ENCODE peak calls at places on chromosomes 11 and 22, in seven cellular contexts. K is IMR-90, H is choroid plexus epithelial cell, J is A549, A is OCI-LY7, Z is endothelial cell, Y is body of pancreas. D is an unnamed sample.

GRCh38 chr11:3109921-3110706 is 52.9 kb upstream of the CARS1 start:
- DNase-seq in K (no peak), J (peak), Y (peak), H (peak), Z (peak), A (peak), D (no peak)

GRCh38 chr22:27382947-27383346 is 418.6 kb downstream of the MN1 start:
- DNase-seq in K (no peak), A (no peak), Y (no peak), H (no peak), J (no peak), Z (no peak), D (no peak)

GRCh38 chr11:64759722-64760719 is at the start of gene PYGM:
- DNase-seq in J (no peak), Y (peak), Z (no peak), A (no peak), H (peak), K (no peak), D (no peak)

GRCh38 chr22:47304191-47304831 is 541.9 kb downstream of the TBC1D22A start:
- DNase-seq in H (no peak), Z (no peak), Y (no peak), A (no peak), K (no peak), J (no peak), D (no peak)

GRCh38 chr11:2194877-2195755 is 23.5 kb upstream of the TH start:
- DNase-seq in J (peak), A (peak), Z (peak), Y (peak), K (peak), H (peak), D (peak)

GRCh38 chr22:23509571-23510302 is 70.4 kb downstream of the IGLL1 start:
- DNase-seq in Y (no peak), Z (no peak), H (peak), A (no peak), J (no peak), K (peak), D (peak)

GRCh38 chr22:47322854-47323253 is 560.4 kb downstream of the TBC1D22A start:
- DNase-seq in J (no peak), K (no peak), H (no peak), Y (no peak), Z (no peak), A (no peak), D (no peak)

GRCh38 chr22:46974631-46975585 is 212.5 kb downstream of the TBC1D22A start:
- DNase-seq in K (no peak), J (no peak), Z (no peak), H (no peak), Y (no peak), A (no peak), D (no peak)

GRCh38 chr11:34313099-34313517 is 44.7 kb downstream of the ABTB2 start:
- DNase-seq in J (no peak), K (no peak), Z (no peak), Y (no peak), A (peak), H (no peak), D (no peak)

GRCh38 chr11:30653606-30654005 is 67.5 kb upstream of the MPPED2 start:
- DNase-seq in K (no peak), J (no peak), H (peak), Y (no peak), A (no peak), Z (no peak), D (no peak)

GRCh38 chr11:2518112-2518982 is 73.5 kb downstream of the KCNQ1 start:
- DNase-seq in H (no peak), J (no peak), Y (peak), K (no peak), A (no peak), Z (peak), D (no peak)

GRCh38 chr22:43385770-43386641 is 25.8 kb upstream of the MPPED1 start:
- DNase-seq in Y (peak), K (peak), A (peak), J (peak), H (peak), Z (peak), D (peak)

GRCh38 chr11:11149671-11150459 is 203.2 kb downstream of the CSNK2A3 start:
- DNase-seq in K (no peak), J (no peak), Y (no peak), Z (no peak), H (no peak), A (peak), D (no peak)

GRCh38 chr11:10603721-10604297 is 35.3 kb upstream of the LYVE1 start:
- DNase-seq in H (no peak), J (no peak), K (no peak), A (no peak), Z (no peak), Y (no peak), D (no peak)

GRCh38 chr11:122040476-122040875 is 75.5 kb downstream of the BLID start:
- DNase-seq in Z (no peak), J (no peak), A (no peak), K (no peak), Y (no peak), H (peak), D (peak)

GRCh38 chr11:41789376-41789775 is 329.9 kb upstream of the LRRC4C start:
- DNase-seq in J (no peak), Y (no peak), H (no peak), A (no peak), K (no peak), Z (no peak), D (no peak)

GRCh38 chr11:44622190-44622650 is 56.8 kb downstream of the CD82 start:
- DNase-seq in Y (peak), J (no peak), H (no peak), K (no peak), Z (no peak), A (no peak), D (no peak)

GRCh38 chr22:20241579-20242392 is 26.3 kb downstream of the RTN4R start:
- DNase-seq in J (no peak), Y (no peak), A (no peak), H (no peak), Z (no peak), K (no peak), D (no peak)

GRCh38 chr22:46290121-46290842 is 6.4 kb upstream of the GTSE1 start:
- DNase-seq in J (no peak), A (no peak), Z (no peak), K (no peak), H (no peak), Y (no peak), D (no peak)

GRCh38 chr22:17138451-17139042 is 17.4 kb upstream of the TMEM121B start:
- DNase-seq in J (no peak), Y (no peak), Z (no peak), K (no peak), A (no peak), H (no peak), D (no peak)

GRCh38 chr11:13303668-13304649 is 26.4 kb downstream of the BMAL1 start:
- DNase-seq in A (peak), J (no peak), Y (no peak), H (no peak), K (no peak), Z (no peak), D (no peak)

GRCh38 chr11:117430293-117430955 is 102.8 kb downstream of the CEP164 start:
- DNase-seq in A (no peak), Z (no peak), H (no peak), J (no peak), Y (no peak), K (no peak), D (no peak)

GRCh38 chr11:66360406-66361073 is 11.0 kb downstream of the SLC29A2 start:
- DNase-seq in H (no peak), Z (no peak), K (no peak), J (no peak), A (no peak), Y (no peak), D (no peak)

GRCh38 chr11:69075421-69076128 is 26.8 kb downstream of the TPCN2 start:
- DNase-seq in H (peak), K (peak), Y (peak), Z (no peak), A (no peak), J (no peak), D (peak)

GRCh38 chr11:69437001-69437875 is 44.2 kb upstream of the LINC01488 start:
- DNase-seq in K (no peak), J (peak), Y (peak), A (no peak), Z (no peak), H (no peak), D (peak)

GRCh38 chr11:9906043-9906791 is 242.3 kb downstream of the SWAP70 start:
- DNase-seq in Z (no peak), A (no peak), Y (no peak), K (peak), H (peak), J (peak), D (peak)

GRCh38 chr11:12053606-12054361 is 45.4 kb upstream of the DKK3 start:
- DNase-seq in A (no peak), J (no peak), Z (no peak), K (peak), H (peak), Y (no peak), D (no peak)

GRCh38 chr11:641806-642370 is 4.8 kb downstream of the DRD4 start:
- DNase-seq in K (no peak), A (no peak), H (no peak), Y (no peak), J (no peak), Z (no peak), D (no peak)

GRCh38 chr11:57727185-57727584 is 14.1 kb upstream of the SELENOH start:
- DNase-seq in K (no peak), Y (no peak), A (no peak), H (no peak), J (no peak), Z (no peak), D (no peak)

GRCh38 chr11:126476256-126476970 is 120.9 kb downstream of the ST3GAL4 start:
- DNase-seq in Y (no peak), H (no peak), A (no peak), Z (no peak), J (no peak), K (no peak), D (no peak)

DNA sequence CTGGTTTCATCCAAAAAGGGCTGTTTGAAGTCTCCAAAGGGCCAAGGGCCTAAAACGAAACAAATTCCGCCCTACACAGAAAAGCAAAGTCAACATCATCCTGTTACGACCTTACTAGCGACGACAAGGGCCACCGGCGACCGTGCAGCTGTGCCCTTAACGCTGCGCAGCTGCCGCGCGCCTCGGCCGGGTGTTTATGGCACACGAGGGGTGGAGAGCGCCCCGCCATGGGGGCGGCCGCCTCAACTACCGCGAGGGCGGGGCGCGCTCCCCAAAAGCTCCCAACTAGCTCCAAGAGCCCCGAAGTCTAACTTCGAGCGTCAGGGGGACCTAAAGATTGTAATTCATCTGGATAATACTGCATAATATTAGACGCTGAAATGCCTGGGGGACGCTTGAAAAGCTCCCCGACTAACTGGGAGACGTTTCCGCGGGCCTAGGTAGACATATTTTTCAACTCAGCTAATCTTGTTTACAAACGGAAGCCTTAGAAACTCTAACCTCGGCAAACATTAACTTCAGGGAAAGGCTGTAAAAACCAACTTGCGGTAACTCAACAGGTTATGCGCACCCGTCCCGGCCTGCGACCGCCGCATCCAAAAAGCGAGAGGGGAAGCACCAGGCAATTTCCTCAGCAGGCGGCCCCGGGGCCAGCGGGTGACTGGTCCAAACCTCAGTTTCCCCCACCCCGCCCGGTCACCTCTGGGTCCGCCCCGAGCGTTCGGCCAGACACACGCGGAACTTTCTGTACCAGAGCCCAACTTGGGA is 688 bp downstream of the TMEM123 start:
- DNase-seq in H (peak), J (peak), K (peak), Z (peak), Y (peak), A (peak), D (peak)
- TF ChIP-seq CTCF in H (peak), J (no peak), K (peak), Z (no peak), Y (no peak), A (peak), D (no peak)

GRCh38 chr11:106306942-106307341 is 229.5 kb downstream of the AASDHPPT start:
- DNase-seq in Y (no peak), A (no peak), Z (no peak), H (peak), J (peak), K (no peak), D (no peak)
- TF ChIP-seq CTCF in Y (no peak), A (no peak), Z (no peak), H (peak), J (peak), K (peak), D (peak)

DNA sequence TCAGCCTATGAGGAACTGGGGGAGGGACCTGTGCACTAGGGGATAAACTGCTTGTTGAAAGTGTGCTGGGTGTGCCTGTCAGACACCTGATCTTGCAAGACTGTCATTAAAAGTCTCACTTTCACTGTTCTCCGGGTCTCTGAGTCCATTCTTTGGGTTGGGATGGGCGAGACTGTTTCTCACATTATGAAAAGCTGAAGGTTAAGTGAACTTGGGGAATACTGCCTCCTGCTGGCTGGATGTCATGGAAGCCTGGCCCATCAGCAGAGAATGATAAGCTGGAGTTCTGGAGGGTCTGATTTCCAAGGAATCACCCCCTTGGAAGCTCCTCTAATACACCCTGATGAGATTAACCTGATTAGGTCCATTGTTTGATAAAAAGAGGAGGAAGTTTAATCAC is 9.0 kb upstream of the VPREB1 start:
- DNase-seq in Z (peak), Y (peak), A (peak), K (no peak), J (peak), H (peak), D (no peak)
- TF ChIP-seq CTCF in Z (peak), Y (peak), A (peak), K (peak), J (peak), H (peak), D (peak)

DNA sequence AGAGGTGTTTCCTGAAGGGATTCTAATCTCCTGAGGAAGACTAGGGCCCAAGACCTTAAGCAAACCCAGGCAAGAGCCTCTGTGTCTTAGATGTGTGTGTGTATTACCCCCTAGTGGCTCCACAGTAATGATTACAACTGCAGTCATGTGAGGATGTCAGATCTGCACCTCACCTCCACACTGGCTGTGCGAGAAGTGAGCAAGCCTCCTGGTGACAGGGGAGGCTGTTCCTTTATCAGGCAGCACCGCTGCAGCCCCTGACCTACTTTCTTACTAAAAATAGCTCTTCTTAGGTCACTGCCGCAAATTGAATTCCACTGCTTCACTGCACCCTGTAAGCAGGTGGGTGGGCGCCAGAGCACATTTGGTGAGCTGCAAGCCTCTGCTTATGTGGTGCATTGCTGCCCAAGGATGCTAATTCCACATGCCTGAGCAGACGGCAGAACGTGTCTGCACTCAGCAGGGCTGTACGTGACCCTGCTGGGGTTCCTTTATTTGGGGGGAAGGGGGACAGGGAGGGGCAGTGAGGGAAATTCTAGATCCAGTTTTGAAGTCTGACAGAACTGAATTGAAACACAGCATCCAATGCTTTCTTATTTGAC is 112.4 kb downstream of the KCNC1 start:
- DNase-seq in H (peak), A (peak), Z (peak), J (peak), Y (no peak), K (peak), D (peak)
- TF ChIP-seq CTCF in H (peak), A (peak), Z (no peak), J (no peak), Y (no peak), K (peak), D (no peak)

GRCh38 chr11:134558916-134559616 is 147.0 kb upstream of the B3GAT1 start:
- DNase-seq in J (no peak), K (no peak), A (no peak), Y (no peak), Z (no peak), H (no peak), D (no peak)
- TF ChIP-seq CTCF in J (no peak), K (no peak), A (no peak), Y (no peak), Z (no peak), H (no peak), D (no peak)